ENCODE peak calls at places on chromosomes 2 and 18, in four cellular contexts. One of them, this sample, is unnamed.
A peak's percentile ranks its signal among the peaks of the same experiment; 100 is the strongest.

GRCh38 chr2:67965246-67965645 is 97.6 kb downstream of the C1D start:
- DNase-seq in fibroblast of mammary gland: no peak
- DNase-seq in mucosa of descending colon: no peak
- DNase-seq in K562: no peak
- DNase-seq in this sample: no peak

GRCh38 chr18:58541137-58541788 is 87.6 kb downstream of the ALPK2 start:
- DNase-seq in fibroblast of mammary gland: peak; percentile 53
- DNase-seq in mucosa of descending colon: no peak
- DNase-seq in K562: no peak
- DNase-seq in this sample: no peak

GRCh38 chr2:120874876-120875275 is 139.2 kb downstream of the GLI2 start:
- DNase-seq in fibroblast of mammary gland: no peak
- DNase-seq in mucosa of descending colon: no peak
- DNase-seq in K562: no peak
- DNase-seq in this sample: no peak

GRCh38 chr2:1816414-1816911 is 72.1 kb upstream of the PXDN start:
- DNase-seq in fibroblast of mammary gland: peak; percentile 64
- DNase-seq in mucosa of descending colon: peak; percentile 12
- DNase-seq in K562: no peak
- DNase-seq in this sample: no peak

GRCh38 chr18:25144835-25145234 is 207.1 kb downstream of the ZNF521 start:
- DNase-seq in fibroblast of mammary gland: peak; percentile 79
- DNase-seq in mucosa of descending colon: no peak
- DNase-seq in K562: no peak
- DNase-seq in this sample: no peak

GRCh38 chr2:232076736-232077135 is 115.2 kb downstream of the DIS3L2 start:
- DNase-seq in fibroblast of mammary gland: peak; percentile 17
- DNase-seq in mucosa of descending colon: no peak
- DNase-seq in K562: no peak
- DNase-seq in this sample: no peak

GRCh38 chr2:160299540-160299939 is 99.5 kb upstream of the ITGB6 start:
- DNase-seq in fibroblast of mammary gland: peak; percentile 41
- DNase-seq in mucosa of descending colon: no peak
- DNase-seq in K562: no peak
- DNase-seq in this sample: no peak

GRCh38 chr2:26511466-26511865 is 33.5 kb upstream of the OTOF start:
- DNase-seq in fibroblast of mammary gland: no peak
- DNase-seq in mucosa of descending colon: no peak
- DNase-seq in K562: no peak
- DNase-seq in this sample: no peak

GRCh38 chr2:233470839-233471238 is 95.7 kb downstream of the USP40 start:
- DNase-seq in fibroblast of mammary gland: no peak
- DNase-seq in mucosa of descending colon: peak; percentile 0
- DNase-seq in K562: no peak
- DNase-seq in this sample: no peak

GRCh38 chr2:160392201-160392600 is 101.4 kb downstream of the RBMS1 start:
- DNase-seq in fibroblast of mammary gland: no peak
- DNase-seq in mucosa of descending colon: no peak
- DNase-seq in K562: no peak
- DNase-seq in this sample: no peak